ENCODE peak calls at places on chromosome 19, in five cellular contexts. One of them, this sample, is unnamed.

GRCh38 chr19:3365447-3366103 is 808 bp upstream of the NFIC start:
- DNase-seq in NT2/D1: no peak
- DNase-seq in esophagus squamous epithelium: no peak
- DNase-seq in T-helper 2 cell: no peak
- DNase-seq in uterus: peak
- DNase-seq in this sample: peak

GRCh38 chr19:46611791-46612190 is 10.7 kb downstream of the CALM3 start:
- DNase-seq in NT2/D1: no peak
- DNase-seq in esophagus squamous epithelium: no peak
- DNase-seq in T-helper 2 cell: no peak
- DNase-seq in uterus: no peak
- DNase-seq in this sample: no peak

GRCh38 chr19:1811942-1812425 is at the start of gene ATP8B3:
- DNase-seq in NT2/D1: no peak
- DNase-seq in esophagus squamous epithelium: no peak
- DNase-seq in T-helper 2 cell: peak
- DNase-seq in uterus: no peak
- DNase-seq in this sample: no peak

GRCh38 chr19:2600914-2601870 is 101.3 kb downstream of the GNG7 start:
- DNase-seq in NT2/D1: no peak
- DNase-seq in esophagus squamous epithelium: no peak
- DNase-seq in T-helper 2 cell: no peak
- DNase-seq in uterus: no peak
- DNase-seq in this sample: no peak

GRCh38 chr19:3346677-3347353 is 19.6 kb upstream of the NFIC start:
- DNase-seq in NT2/D1: no peak
- DNase-seq in esophagus squamous epithelium: no peak
- DNase-seq in T-helper 2 cell: no peak
- DNase-seq in uterus: peak
- DNase-seq in this sample: no peak

GRCh38 chr19:55336101-55336500 is 3.6 kb upstream of the KMT5C start:
- DNase-seq in NT2/D1: no peak
- DNase-seq in esophagus squamous epithelium: no peak
- DNase-seq in T-helper 2 cell: no peak
- DNase-seq in uterus: no peak
- DNase-seq in this sample: no peak

GRCh38 chr19:31066385-31066784 is 282.9 kb downstream of the TSHZ3 start:
- DNase-seq in NT2/D1: no peak
- DNase-seq in esophagus squamous epithelium: no peak
- DNase-seq in T-helper 2 cell: no peak
- DNase-seq in uterus: no peak
- DNase-seq in this sample: no peak

GRCh38 chr19:49453757-49454248 is 778 bp downstream of the ALDH16A1 start:
- DNase-seq in NT2/D1: no peak
- DNase-seq in esophagus squamous epithelium: no peak
- DNase-seq in T-helper 2 cell: no peak
- DNase-seq in uterus: no peak
- DNase-seq in this sample: no peak

GRCh38 chr19:50266896-50267295 is 62.3 kb downstream of the KCNC3 start:
- DNase-seq in NT2/D1: peak
- DNase-seq in esophagus squamous epithelium: no peak
- DNase-seq in T-helper 2 cell: peak
- DNase-seq in uterus: no peak
- DNase-seq in this sample: peak

GRCh38 chr19:34513767-34514166 is 32.2 kb downstream of the WTIP start:
- DNase-seq in NT2/D1: no peak
- DNase-seq in esophagus squamous epithelium: no peak
- DNase-seq in T-helper 2 cell: no peak
- DNase-seq in uterus: no peak
- DNase-seq in this sample: no peak

GRCh38 chr19:1945899-1946298 is 4.9 kb downstream of the CSNK1G2 start:
- DNase-seq in NT2/D1: peak
- DNase-seq in esophagus squamous epithelium: no peak
- DNase-seq in T-helper 2 cell: peak
- DNase-seq in uterus: no peak
- DNase-seq in this sample: no peak

GRCh38 chr19:3055741-3056453 is 6.4 kb downstream of the TLE5 start:
- DNase-seq in NT2/D1: no peak
- DNase-seq in esophagus squamous epithelium: no peak
- DNase-seq in T-helper 2 cell: no peak
- DNase-seq in uterus: peak
- DNase-seq in this sample: peak

GRCh38 chr19:45882652-45883585 is 3.0 kb downstream of the IRF2BP1 start:
- DNase-seq in NT2/D1: peak
- DNase-seq in esophagus squamous epithelium: no peak
- DNase-seq in T-helper 2 cell: peak
- DNase-seq in uterus: peak
- DNase-seq in this sample: peak

GRCh38 chr19:33301011-33301899 is 1.1 kb downstream of the CEBPA start:
- DNase-seq in NT2/D1: no peak
- DNase-seq in esophagus squamous epithelium: no peak
- DNase-seq in T-helper 2 cell: no peak
- DNase-seq in uterus: peak
- DNase-seq in this sample: no peak

GRCh38 chr19:33502991-33503790 is 18.4 kb downstream of the PEPD start:
- DNase-seq in NT2/D1: no peak
- DNase-seq in esophagus squamous epithelium: no peak
- DNase-seq in T-helper 2 cell: no peak
- DNase-seq in uterus: no peak
- DNase-seq in this sample: no peak

GRCh38 chr19:34067861-34068271 is 104.4 kb upstream of the LSM14A start:
- DNase-seq in NT2/D1: no peak
- DNase-seq in esophagus squamous epithelium: no peak
- DNase-seq in T-helper 2 cell: no peak
- DNase-seq in uterus: no peak
- DNase-seq in this sample: peak

GRCh38 chr19:6800991-6801396 is 28.5 kb downstream of the VAV1 start:
- DNase-seq in NT2/D1: no peak
- DNase-seq in esophagus squamous epithelium: no peak
- DNase-seq in T-helper 2 cell: no peak
- DNase-seq in uterus: no peak
- DNase-seq in this sample: peak

GRCh38 chr19:35388277-35389054 is 17.6 kb downstream of the GPR42 start:
- DNase-seq in NT2/D1: no peak
- DNase-seq in esophagus squamous epithelium: no peak
- DNase-seq in T-helper 2 cell: no peak
- DNase-seq in uterus: no peak
- DNase-seq in this sample: no peak

GRCh38 chr19:17289489-17289888 is 7.8 kb downstream of the ANKLE1 start:
- DNase-seq in NT2/D1: peak
- DNase-seq in esophagus squamous epithelium: no peak
- DNase-seq in T-helper 2 cell: no peak
- DNase-seq in uterus: peak
- DNase-seq in this sample: peak

GRCh38 chr19:45279587-45280192 is 28.6 kb downstream of the MARK4 start:
- DNase-seq in NT2/D1: no peak
- DNase-seq in esophagus squamous epithelium: no peak
- DNase-seq in T-helper 2 cell: no peak
- DNase-seq in uterus: no peak
- DNase-seq in this sample: no peak

GRCh38 chr19:2330255-2330631 is 1.8 kb downstream of the SPPL2B start:
- DNase-seq in NT2/D1: no peak
- DNase-seq in esophagus squamous epithelium: no peak
- DNase-seq in T-helper 2 cell: no peak
- DNase-seq in uterus: no peak
- DNase-seq in this sample: no peak